ENCODE peak calls at places on chromosomes 5 and 9, in five cellular contexts. W is SK-N-SH, E is K562, P is HepG2, Z is GM12878. L is an unnamed sample.

GRCh38 chr9:114098021-114098659 is 952 bp downstream of the KIF12 start:
- DNase-seq in Z (no peak), W (peak; percentile 87), E (peak; percentile 81), P (no peak), L (peak; percentile 81)

GRCh38 chr5:119397518-119398380 is 41.9 kb downstream of the TNFAIP8 start:
- DNase-seq in W (no peak), P (no peak), E (no peak), Z (peak; percentile 81), L (no peak)

GRCh38 chr5:114018178-114018577 is 343.7 kb upstream of the KCNN2 start:
- DNase-seq in E (no peak), W (no peak), P (peak; percentile 1), Z (no peak), L (peak; percentile 14)

GRCh38 chr5:72651109-72651508 is 143.9 kb upstream of the ZNF366 start:
- DNase-seq in W (no peak), E (no peak), Z (no peak), P (no peak), L (no peak)

GRCh38 chr5:1074816-1075554 is 36.9 kb downstream of the SLC12A7 start:
- DNase-seq in P (no peak), W (no peak), E (no peak), Z (no peak), L (no peak)

GRCh38 chr5:155878991-155879575 is 447.9 kb upstream of the SGCD start:
- DNase-seq in Z (no peak), W (peak; percentile 17), P (no peak), E (no peak), L (no peak)

GRCh38 chr5:56176155-56176798 is 56.9 kb downstream of the ANKRD55 start:
- DNase-seq in Z (no peak), P (no peak), E (no peak), W (no peak), L (no peak)

GRCh38 chr9:117028103-117028858 is 341.2 kb downstream of the TRIM32 start:
- DNase-seq in W (no peak), E (no peak), Z (no peak), P (no peak), L (no peak)

GRCh38 chr9:37424686-37425297 is 2.3 kb downstream of the GRHPR start:
- DNase-seq in P (no peak), E (no peak), Z (no peak), W (no peak), L (no peak)

GRCh38 chr5:101390317-101390908 is 487.3 kb upstream of the ST8SIA4 start:
- DNase-seq in P (peak; percentile 46), W (peak; percentile 2), Z (peak; percentile 12), E (peak; percentile 8), L (peak; percentile 36)

GRCh38 chr5:171840066-171840465 is 54.4 kb downstream of the SMIM23 start:
- DNase-seq in E (peak; percentile 47), Z (no peak), W (no peak), P (no peak), L (peak; percentile 36)

GRCh38 chr9:121282309-121283071 is 14.5 kb downstream of the GSN start:
- DNase-seq in Z (no peak), W (no peak), E (no peak), P (no peak), L (no peak)

GRCh38 chr5:56735845-56736641 is 79.3 kb upstream of the MAP3K1 start:
- DNase-seq in W (no peak), E (no peak), P (no peak), Z (no peak), L (no peak)

GRCh38 chr9:129069825-129070473 is 11.0 kb upstream of the DOLPP1 start:
- DNase-seq in E (no peak), W (no peak), Z (no peak), P (no peak), L (no peak)

GRCh38 chr5:109328626-109329025 is 81.1 kb downstream of the PJA2 start:
- DNase-seq in P (no peak), Z (no peak), E (no peak), W (no peak), L (no peak)

GRCh38 chr5:65762234-65762633 is 40.2 kb downstream of the NLN start:
- DNase-seq in Z (no peak), P (no peak), W (no peak), E (no peak), L (no peak)

GRCh38 chr5:141934099-141934844 is 10.6 kb downstream of the DELE1 start:
- DNase-seq in P (no peak), Z (no peak), E (peak; percentile 35), W (peak; percentile 84), L (no peak)

GRCh38 chr9:137127301-137128157 is 11.4 kb upstream of the GRIN1 start:
- DNase-seq in Z (no peak), P (peak; percentile 65), E (peak; percentile 47), W (no peak), L (no peak)

GRCh38 chr5:68478306-68479091 is 262.9 kb downstream of the PIK3R1 start:
- DNase-seq in P (no peak), Z (no peak), W (no peak), E (no peak), L (no peak)

GRCh38 chr9:126166291-126166690 is 160.3 kb upstream of the MVB12B start:
- DNase-seq in W (no peak), P (no peak), E (no peak), Z (no peak), L (no peak)

GRCh38 chr5:2052687-2053086 is 170.0 kb upstream of the IRX4 start:
- DNase-seq in Z (no peak), E (no peak), P (no peak), W (no peak), L (no peak)

GRCh38 chr5:81530919-81531318 is 137.0 kb upstream of the ACOT12 start:
- DNase-seq in W (no peak), E (no peak), P (no peak), Z (no peak), L (no peak)

DNA sequence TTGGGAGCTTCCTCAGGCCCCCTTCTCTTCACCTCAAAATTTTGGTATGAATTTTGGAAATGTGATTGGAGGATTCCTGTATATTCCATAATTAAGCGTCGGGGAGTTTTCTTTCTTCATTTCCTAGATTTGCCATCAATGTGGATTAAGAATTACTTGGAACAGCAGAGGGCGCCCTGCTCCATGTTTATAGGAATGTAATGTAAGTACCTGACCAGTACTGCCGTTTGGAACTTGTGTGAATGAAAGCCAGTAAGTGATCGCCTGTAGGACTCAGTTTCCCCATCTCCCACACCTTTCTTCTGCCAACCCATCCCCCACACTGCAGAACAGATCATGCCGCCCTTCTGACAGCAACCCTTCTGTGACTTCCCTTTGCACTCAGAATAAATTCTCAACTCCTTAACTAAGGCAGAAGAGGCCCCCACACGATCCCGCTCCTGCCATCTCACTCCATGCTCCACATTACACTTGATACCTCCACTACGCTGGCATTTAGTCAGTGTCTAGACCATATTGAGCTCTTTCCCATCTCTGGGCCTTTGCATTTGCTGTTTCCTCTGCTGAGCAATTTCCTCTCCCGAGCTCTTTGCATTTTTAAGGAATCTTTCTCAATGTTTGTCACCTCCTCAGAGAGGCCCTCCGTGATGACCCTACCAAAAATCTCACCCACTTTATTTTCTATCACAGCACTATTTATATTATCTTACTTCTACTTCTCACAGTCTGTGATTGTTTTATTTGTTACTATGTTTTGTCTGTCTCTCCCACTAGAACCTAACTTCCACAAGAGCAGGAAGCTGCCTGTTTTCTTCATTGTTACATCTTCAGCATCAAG is 79.5 kb upstream of the HTR4 start:
- DNase-seq in W (peak; percentile 30), E (peak; percentile 44), Z (no peak), P (peak; percentile 66), L (peak; percentile 40)
- TF ChIP-seq FOXM1 in W (no peak), E (no peak), Z (no peak), P (no peak), L (no peak)

GRCh38 chr9:36102742-36103495 is 33.6 kb upstream of the GLIPR2 start:
- DNase-seq in W (peak; percentile 74), P (peak; percentile 73), Z (peak; percentile 36), E (peak; percentile 58), L (peak; percentile 73)

GRCh38 chr9:36101916-36102741 is 34.4 kb upstream of the GLIPR2 start:
- DNase-seq in Z (no peak), W (no peak), E (no peak), P (peak; percentile 57), L (no peak)

GRCh38 chr9:36099718-36100117 is 36.8 kb upstream of the GLIPR2 start:
- DNase-seq in W (no peak), E (no peak), P (no peak), Z (no peak), L (no peak)

DNA sequence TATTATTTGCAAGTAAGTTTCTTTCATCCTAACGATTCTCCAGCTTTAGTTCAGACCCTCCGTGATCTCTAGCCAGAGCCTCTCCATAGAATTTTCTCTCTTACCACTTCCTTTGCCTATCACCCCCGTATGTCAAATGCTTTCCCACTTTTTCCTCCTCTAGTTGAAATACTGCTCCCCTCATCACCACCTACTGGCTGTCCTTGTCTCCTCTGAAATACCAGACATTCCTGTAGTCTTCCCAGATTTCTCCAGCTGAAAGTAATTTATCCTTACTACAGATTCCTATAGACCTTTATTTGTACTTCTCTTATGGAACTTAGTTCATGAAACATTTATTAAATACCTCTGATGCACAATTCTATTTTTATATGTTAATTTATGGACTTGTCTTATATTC is 36.0 kb upstream of the GLIPR2 start:
- DNase-seq in W (no peak), Z (no peak), P (no peak), E (no peak), L (no peak)
- TF ChIP-seq FOXM1 in W (no peak), Z (no peak), P (no peak), E (no peak), L (no peak)

GRCh38 chr5:179298181-179298993 is 46.9 kb downstream of the ADAMTS2 start:
- DNase-seq in E (no peak), P (no peak), Z (no peak), W (no peak), L (no peak)
- TF ChIP-seq FOXM1 in E (no peak), P (no peak), Z (no peak), W (no peak), L (no peak)

GRCh38 chr9:101119206-101119819 is 90.8 kb downstream of the PLPPR1 start:
- DNase-seq in Z (no peak), E (peak; percentile 47), P (peak; percentile 57), W (peak; percentile 44), L (peak; percentile 55)
- TF ChIP-seq FOXM1 in Z (no peak), E (no peak), P (no peak), W (no peak), L (no peak)

GRCh38 chr9:13860926-13861325 is 453.0 kb downstream of the NFIB start:
- DNase-seq in E (no peak), P (no peak), Z (no peak), W (no peak), L (no peak)

GRCh38 chr9:13860019-13860418 is 453.9 kb downstream of the NFIB start:
- DNase-seq in E (no peak), Z (no peak), W (no peak), P (no peak), L (no peak)

GRCh38 chr9:13862562-13862961 is 451.4 kb downstream of the NFIB start:
- DNase-seq in W (no peak), P (no peak), Z (no peak), E (no peak), L (no peak)

GRCh38 chr9:13863112-13863511 is 450.8 kb downstream of the NFIB start:
- DNase-seq in P (no peak), Z (no peak), W (no peak), E (no peak), L (no peak)

GRCh38 chr9:13857521-13857920 is 456.4 kb downstream of the NFIB start:
- DNase-seq in W (no peak), P (no peak), Z (no peak), E (no peak), L (no peak)
- TF ChIP-seq FOXM1 in W (no peak), P (no peak), Z (no peak), E (no peak), L (no peak)

L was measured in HEK293T.